ENCODE peak calls at places on chromosome 12, in eight cellular contexts. X, T, E, J, K, S, D and Y are unnamed samples. For H3K4me1, the result is how much of the 10 kb centered on the place peaks cover.

GRCh38 chr12:42090899-42091298 is 53.8 kb downstream of the GXYLT1 start:
- DNase-seq in X (no peak), T (no peak), E (peak), J (peak), K (no peak), S (no peak), D (no peak), Y (peak)

GRCh38 chr12:72246370-72246769 is 25.8 kb upstream of the TRHDE start:
- DNase-seq in X (no peak), T (no peak), E (peak), J (peak), K (no peak), S (no peak), D (no peak), Y (no peak)

GRCh38 chr12:8948711-8949524 is 527 bp downstream of the M6PR start:
- DNase-seq in X (no peak), T (peak), E (peak), J (peak), K (no peak), S (no peak), D (peak), Y (peak)

GRCh38 chr12:99444859-99445316 is 202.7 kb upstream of the GARIN6 start:
- DNase-seq in X (no peak), T (no peak), E (peak), J (peak), K (no peak), S (no peak), D (no peak), Y (peak)

GRCh38 chr12:21308785-21309184 is 25.9 kb downstream of the SLCO1A2 start:
- DNase-seq in X (no peak), T (no peak), E (no peak), J (no peak), K (no peak), S (no peak), D (no peak), Y (no peak)

GRCh38 chr12:56221233-56221756 is 427 bp downstream of the RNF41 start:
- DNase-seq in X (no peak), T (peak), E (peak), J (peak), K (peak), S (peak), D (peak), Y (peak)

GRCh38 chr12:54357802-54358619 is 6.3 kb downstream of the GPR84 start:
- DNase-seq in X (no peak), T (no peak), E (no peak), J (peak), K (no peak), S (no peak), D (no peak), Y (no peak)

GRCh38 chr12:74897425-74898211 is 312.0 kb downstream of the KCNC2 start:
- DNase-seq in X (no peak), T (no peak), E (no peak), J (no peak), K (no peak), S (no peak), D (no peak), Y (peak)

GRCh38 chr12:45234134-45234865 is 18.4 kb downstream of the ANO6 start:
- DNase-seq in X (no peak), T (peak), E (peak), J (peak), K (no peak), S (no peak), D (peak), Y (peak)

GRCh38 chr12:15979096-15980091 is 68.3 kb downstream of the DERA start:
- DNase-seq in X (no peak), T (peak), E (peak), J (peak), K (no peak), S (no peak), D (peak), Y (no peak)

GRCh38 chr12:58818546-58818945 is 101.8 kb downstream of the LRIG3 start:
- DNase-seq in X (no peak), T (no peak), E (peak), J (peak), K (no peak), S (no peak), D (no peak), Y (peak)

GRCh38 chr12:80632835-80633234 is 74.6 kb upstream of the MYF6 start:
- DNase-seq in X (no peak), T (peak), E (no peak), J (no peak), K (no peak), S (no peak), D (peak), Y (no peak)

GRCh38 chr12:49489720-49490119 is 49.1 kb upstream of the KCNH3 start:
- DNase-seq in X (no peak), T (no peak), E (peak), J (peak), K (no peak), S (no peak), D (no peak), Y (peak)

GRCh38 chr12:53600490-53601295 is 25.5 kb downstream of the ATF7 start:
- DNase-seq in X (no peak), T (no peak), E (no peak), J (no peak), K (no peak), S (no peak), D (no peak), Y (no peak)

GRCh38 chr12:57477710-57478681 is 1.7 kb downstream of the ARHGAP9 start:
- DNase-seq in X (no peak), T (no peak), E (peak), J (peak), K (no peak), S (no peak), D (no peak), Y (no peak)

GRCh38 chr12:50087995-50088394 is 2.9 kb downstream of the SMARCD1 start:
- DNase-seq in X (no peak), T (no peak), E (peak), J (peak), K (no peak), S (no peak), D (no peak), Y (peak)

GRCh38 chr12:88723219-88723618 is 142.9 kb upstream of the KITLG start:
- DNase-seq in X (no peak), T (no peak), E (peak), J (peak), K (no peak), S (no peak), D (no peak), Y (peak)

GRCh38 chr12:104581000-104581570 is 124.3 kb downstream of the CHST11 start:
- DNase-seq in X (no peak), T (no peak), E (no peak), J (no peak), K (no peak), S (no peak), D (no peak), Y (no peak)

GRCh38 chr12:29043069-29043468 is 106.0 kb upstream of the FAR2 start:
- DNase-seq in X (no peak), T (no peak), E (peak), J (peak), K (no peak), S (no peak), D (no peak), Y (no peak)

GRCh38 chr12:5031958-5032357 is 11.7 kb upstream of the KCNA5 start:
- DNase-seq in X (no peak), T (no peak), E (no peak), J (no peak), K (no peak), S (no peak), D (no peak), Y (no peak)

GRCh38 chr12:117583677-117584076 is 222.3 kb upstream of the NOS1 start:
- DNase-seq in X (no peak), T (no peak), E (no peak), J (no peak), K (no peak), S (no peak), D (no peak), Y (no peak)

GRCh38 chr12:65280306-65280705 is 1.8 kb downstream of the MSRB3 start:
- DNase-seq in X (no peak), T (no peak), E (no peak), J (peak), K (no peak), S (no peak), D (no peak), Y (no peak)

GRCh38 chr12:89574736-89575208 is 48.9 kb upstream of the POC1B start:
- DNase-seq in X (no peak), T (peak), E (peak), J (peak), K (no peak), S (no peak), D (no peak), Y (no peak)

GRCh38 chr12:50088577-50089335 is 3.6 kb downstream of the SMARCD1 start:
- DNase-seq in X (no peak), T (peak), E (peak), J (peak), K (no peak), S (no peak), D (peak), Y (no peak)

GRCh38 chr12:21992823-21993222 is 51.6 kb upstream of the ABCC9 start:
- DNase-seq in X (no peak), T (no peak), E (no peak), J (no peak), K (no peak), S (no peak), D (no peak), Y (no peak)

DNA sequence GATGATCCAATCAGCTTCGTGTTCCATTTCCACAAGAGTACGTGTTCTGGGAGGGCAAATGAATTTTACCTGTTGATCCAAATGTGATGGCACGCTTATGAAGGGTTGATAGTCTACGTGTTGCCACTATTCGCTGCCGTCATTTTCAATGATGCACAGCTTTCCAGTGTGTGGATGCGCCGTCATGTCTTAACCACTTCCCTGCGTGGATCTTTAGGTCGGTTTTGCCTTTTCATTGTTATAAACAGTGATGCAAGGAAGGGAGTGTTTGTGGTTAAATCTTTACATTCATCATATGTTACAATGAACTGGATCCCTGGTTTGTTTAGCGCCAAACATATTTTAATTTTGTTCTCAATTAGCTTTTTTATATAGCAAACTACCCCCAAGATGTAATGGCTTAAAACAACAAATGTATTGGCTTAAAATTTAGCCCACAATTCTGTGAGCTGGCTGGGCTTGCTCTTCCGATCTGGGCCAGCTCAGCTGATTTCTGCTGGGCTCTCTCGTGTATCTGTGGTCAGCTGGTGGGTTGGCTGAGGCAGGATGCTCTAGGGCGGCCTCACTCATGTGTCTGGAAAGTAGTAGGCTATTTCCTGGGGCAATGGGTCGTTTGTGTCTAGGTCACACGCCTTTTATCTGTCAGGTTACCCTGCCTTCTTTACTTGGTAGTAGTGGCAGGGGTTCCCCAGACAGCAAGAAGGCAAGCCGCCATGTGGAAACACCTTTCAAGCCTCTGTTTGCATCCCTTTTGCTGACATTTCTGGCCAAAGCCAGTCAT is 176.7 kb downstream of the CRADD start:
- DNase-seq in X (no peak), T (no peak), E (no peak), J (no peak), K (no peak), S (no peak), D (no peak), Y (no peak)
- H3K4me1 ChIP-seq in X (under half), T (under half), E (under half), J (under half), K (under half), S (under half), D (under half), Y (under half)

DNA sequence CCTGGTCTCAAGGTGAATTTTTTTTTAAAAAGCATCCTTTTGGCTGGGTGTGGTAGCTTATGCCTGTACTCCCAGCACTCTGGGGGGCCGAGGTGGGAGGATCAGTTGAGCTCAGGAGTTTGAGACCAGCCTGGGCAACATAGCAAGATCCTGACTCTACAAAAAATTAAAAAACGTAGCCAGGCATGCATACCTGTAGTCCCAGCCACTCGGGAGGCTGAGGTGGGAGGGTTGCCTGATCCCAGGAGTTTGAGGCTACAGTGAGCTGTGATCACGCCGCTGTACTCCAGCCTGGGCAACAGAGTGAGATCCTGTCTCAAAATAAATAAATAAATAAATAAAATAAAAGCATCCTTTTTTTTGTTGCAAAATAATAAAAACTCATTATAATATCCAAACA is 12.4 kb downstream of the TSPAN9 start:
- DNase-seq in X (no peak), T (no peak), E (no peak), J (no peak), K (no peak), S (no peak), D (no peak), Y (no peak)
- H3K4me1 ChIP-seq in X (half or more), T (under half), E (under half), J (under half), K (under half), S (half or more), D (under half), Y (under half)

GRCh38 chr12:51975196-51975595 is 23.7 kb downstream of the ACVR1B start:
- DNase-seq in X (peak), T (no peak), E (no peak), J (no peak), K (no peak), S (no peak), D (no peak), Y (no peak)
- H3K4me1 ChIP-seq in X (half or more), T (half or more), E (half or more), J (under half), K (half or more), S (under half), D (under half), Y (under half)

GRCh38 chr12:130835436-130835835 is 3.6 kb downstream of the STX2 start:
- DNase-seq in X (no peak), T (no peak), E (no peak), J (no peak), K (no peak), S (no peak), D (no peak), Y (no peak)
- H3K4me1 ChIP-seq in X (under half), T (under half), E (under half), J (under half), K (under half), S (under half), D (under half), Y (under half)

GRCh38 chr12:6450091-6450868 is 1.6 kb upstream of the TAPBPL start:
- DNase-seq in X (no peak), T (no peak), E (no peak), J (no peak), K (no peak), S (no peak), D (no peak), Y (no peak)
- H3K4me1 ChIP-seq in X (under half), T (under half), E (under half), J (under half), K (under half), S (under half), D (under half), Y (under half)